ENCODE peak calls at places on chromosomes 6 and 20, in seven cellular contexts. One of them, this sample, is unnamed.

GRCh38 chr20:61901421-61902212 is 164.1 kb downstream of the TAF4 start:
- DNase-seq in K562: no peak
- DNase-seq in GM12878: no peak
- DNase-seq in SK-N-SH: no peak
- DNase-seq in HCT116: no peak
- DNase-seq in HepG2: no peak
- DNase-seq in H1: no peak
- DNase-seq in this sample: no peak

GRCh38 chr6:82957171-82957894 is 108.3 kb downstream of the UBE3D start:
- DNase-seq in K562: no peak
- DNase-seq in GM12878: no peak
- DNase-seq in SK-N-SH: peak; percentile 17
- DNase-seq in HCT116: no peak
- DNase-seq in HepG2: no peak
- DNase-seq in H1: no peak
- DNase-seq in this sample: no peak

GRCh38 chr20:50534567-50534966 is 24.4 kb downstream of the PTPN1 start:
- DNase-seq in K562: no peak
- DNase-seq in GM12878: no peak
- DNase-seq in SK-N-SH: no peak
- DNase-seq in HCT116: no peak
- DNase-seq in HepG2: no peak
- DNase-seq in H1: no peak
- DNase-seq in this sample: no peak

GRCh38 chr6:9431945-9432344 is 982.9 kb downstream of the TFAP2A start:
- DNase-seq in K562: no peak
- DNase-seq in GM12878: no peak
- DNase-seq in SK-N-SH: no peak
- DNase-seq in HCT116: no peak
- DNase-seq in HepG2: no peak
- DNase-seq in H1: no peak
- DNase-seq in this sample: no peak

GRCh38 chr6:150142304-150142656 is 564 bp upstream of the PPP1R14C start:
- DNase-seq in K562: no peak
- DNase-seq in GM12878: no peak
- DNase-seq in SK-N-SH: no peak
- DNase-seq in HCT116: no peak
- DNase-seq in HepG2: no peak
- DNase-seq in H1: no peak
- DNase-seq in this sample: no peak

GRCh38 chr20:24227600-24227999 is 239.0 kb upstream of the GGTLC1 start:
- DNase-seq in K562: no peak
- DNase-seq in GM12878: no peak
- DNase-seq in SK-N-SH: no peak
- DNase-seq in HCT116: no peak
- DNase-seq in HepG2: no peak
- DNase-seq in H1: no peak
- DNase-seq in this sample: no peak

GRCh38 chr20:18224968-18225568 is 63.3 kb upstream of the ZNF133 start:
- DNase-seq in K562: no peak
- DNase-seq in GM12878: no peak
- DNase-seq in SK-N-SH: peak; percentile 28
- DNase-seq in HCT116: peak; percentile 12
- DNase-seq in HepG2: peak; percentile 26
- DNase-seq in H1: peak; percentile 55
- DNase-seq in this sample: peak; percentile 20

GRCh38 chr6:154318711-154319110 is 37.9 kb downstream of the IPCEF1 start:
- DNase-seq in K562: no peak
- DNase-seq in GM12878: no peak
- DNase-seq in SK-N-SH: peak; percentile 19
- DNase-seq in HCT116: no peak
- DNase-seq in HepG2: no peak
- DNase-seq in H1: no peak
- DNase-seq in this sample: no peak

GRCh38 chr6:13068558-13069210 is 259.7 kb downstream of the TBC1D7 start:
- DNase-seq in K562: no peak
- DNase-seq in GM12878: no peak
- DNase-seq in SK-N-SH: no peak
- DNase-seq in HCT116: no peak
- DNase-seq in HepG2: no peak
- DNase-seq in H1: no peak
- DNase-seq in this sample: no peak

GRCh38 chr20:46128310-46129151 is 10.4 kb downstream of the CD40 start:
- DNase-seq in K562: peak; percentile 68
- DNase-seq in GM12878: no peak
- DNase-seq in SK-N-SH: peak; percentile 89
- DNase-seq in HCT116: no peak
- DNase-seq in HepG2: peak; percentile 23
- DNase-seq in H1: peak; percentile 78
- DNase-seq in this sample: no peak

GRCh38 chr6:72560721-72561593 is 60.9 kb upstream of the KCNQ5 start:
- DNase-seq in K562: peak; percentile 78
- DNase-seq in GM12878: no peak
- DNase-seq in SK-N-SH: peak; percentile 1
- DNase-seq in HCT116: no peak
- DNase-seq in HepG2: no peak
- DNase-seq in H1: no peak
- DNase-seq in this sample: no peak

GRCh38 chr6:142756215-142756630 is 188.8 kb downstream of the HIVEP2 start:
- DNase-seq in K562: no peak
- DNase-seq in GM12878: no peak
- DNase-seq in SK-N-SH: no peak
- DNase-seq in HCT116: peak; percentile 62
- DNase-seq in HepG2: peak; percentile 23
- DNase-seq in H1: no peak
- DNase-seq in this sample: no peak

GRCh38 chr6:19279137-19279747 is 557.9 kb upstream of the ID4 start:
- DNase-seq in K562: no peak
- DNase-seq in GM12878: no peak
- DNase-seq in SK-N-SH: no peak
- DNase-seq in HCT116: no peak
- DNase-seq in HepG2: no peak
- DNase-seq in H1: no peak
- DNase-seq in this sample: no peak

GRCh38 chr6:134106702-134107101 is 54.3 kb upstream of the SLC2A12 start:
- DNase-seq in K562: no peak
- DNase-seq in GM12878: no peak
- DNase-seq in SK-N-SH: no peak
- DNase-seq in HCT116: no peak
- DNase-seq in HepG2: no peak
- DNase-seq in H1: no peak
- DNase-seq in this sample: no peak

GRCh38 chr6:33456156-33456555 is 1.8 kb downstream of the ZBTB9 start:
- DNase-seq in K562: no peak
- DNase-seq in GM12878: no peak
- DNase-seq in SK-N-SH: no peak
- DNase-seq in HCT116: no peak
- DNase-seq in HepG2: no peak
- DNase-seq in H1: no peak
- DNase-seq in this sample: no peak

GRCh38 chr6:40343887-40344565 is 243.1 kb downstream of the LRFN2 start:
- DNase-seq in K562: no peak
- DNase-seq in GM12878: no peak
- DNase-seq in SK-N-SH: peak; percentile 12
- DNase-seq in HCT116: no peak
- DNase-seq in HepG2: no peak
- DNase-seq in H1: peak; percentile 48
- DNase-seq in this sample: no peak

GRCh38 chr6:63689421-63689820 is 53.8 kb downstream of the PHF3 start:
- DNase-seq in K562: no peak
- DNase-seq in GM12878: no peak
- DNase-seq in SK-N-SH: no peak
- DNase-seq in HCT116: no peak
- DNase-seq in HepG2: no peak
- DNase-seq in H1: no peak
- DNase-seq in this sample: no peak

GRCh38 chr20:62914970-62915457 is 11.3 kb downstream of the DIDO1 start:
- DNase-seq in K562: no peak
- DNase-seq in GM12878: no peak
- DNase-seq in SK-N-SH: peak; percentile 49
- DNase-seq in HCT116: no peak
- DNase-seq in HepG2: peak; percentile 77
- DNase-seq in H1: no peak
- DNase-seq in this sample: no peak

GRCh38 chr6:119330520-119330919 is 19.0 kb downstream of the MAN1A1 start:
- DNase-seq in K562: peak; percentile 39
- DNase-seq in GM12878: no peak
- DNase-seq in SK-N-SH: no peak
- DNase-seq in HCT116: no peak
- DNase-seq in HepG2: no peak
- DNase-seq in H1: no peak
- DNase-seq in this sample: no peak

GRCh38 chr6:94894300-94894699 is 683.0 kb upstream of the MANEA start:
- DNase-seq in K562: no peak
- DNase-seq in GM12878: no peak
- DNase-seq in SK-N-SH: no peak
- DNase-seq in HCT116: no peak
- DNase-seq in HepG2: no peak
- DNase-seq in H1: no peak
- DNase-seq in this sample: no peak

GRCh38 chr20:29419378-29419777 is 1838.1 kb upstream of the DEFB115 start:
- DNase-seq in K562: no peak
- DNase-seq in GM12878: no peak
- DNase-seq in SK-N-SH: no peak
- DNase-seq in HCT116: no peak
- DNase-seq in HepG2: no peak
- DNase-seq in H1: no peak
- DNase-seq in this sample: no peak

GRCh38 chr6:54981647-54982046 is 135.1 kb downstream of the FAM83B start:
- DNase-seq in K562: no peak
- DNase-seq in GM12878: no peak
- DNase-seq in SK-N-SH: no peak
- DNase-seq in HCT116: no peak
- DNase-seq in HepG2: no peak
- DNase-seq in H1: no peak
- DNase-seq in this sample: no peak

GRCh38 chr6:46985943-46986342 is 56.2 kb downstream of the ADGRF1 start:
- DNase-seq in K562: no peak
- DNase-seq in GM12878: no peak
- DNase-seq in SK-N-SH: no peak
- DNase-seq in HCT116: no peak
- DNase-seq in HepG2: no peak
- DNase-seq in H1: no peak
- DNase-seq in this sample: no peak

GRCh38 chr20:24956001-24956761 is 7.1 kb downstream of the CST7 start:
- DNase-seq in K562: no peak
- DNase-seq in GM12878: no peak
- DNase-seq in SK-N-SH: no peak
- DNase-seq in HCT116: no peak
- DNase-seq in HepG2: no peak
- DNase-seq in H1: peak; percentile 26
- DNase-seq in this sample: no peak

DNA sequence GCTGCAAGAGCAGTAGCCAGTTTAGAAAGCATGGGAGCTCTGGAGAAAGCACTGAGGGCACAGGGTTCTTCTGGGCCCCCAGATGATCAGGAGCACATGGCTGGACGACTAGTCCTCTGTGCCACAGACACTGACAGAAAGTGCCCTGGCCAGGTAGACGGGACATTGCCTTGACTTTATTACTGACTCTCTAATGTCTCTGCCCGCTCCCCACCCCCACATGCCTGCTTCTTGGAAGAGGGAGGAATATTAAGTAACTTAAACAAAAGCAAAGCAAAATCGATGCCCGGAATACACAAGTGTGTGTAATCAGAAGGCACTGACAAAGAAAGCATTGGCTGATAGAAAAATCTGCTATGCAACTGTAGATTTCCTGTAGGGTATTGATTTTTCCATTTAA is 99.3 kb downstream of the SOBP start:
- DNase-seq in K562: no peak
- DNase-seq in GM12878: no peak
- DNase-seq in SK-N-SH: no peak
- DNase-seq in HCT116: no peak
- DNase-seq in HepG2: no peak
- DNase-seq in H1: no peak
- DNase-seq in this sample: no peak
- TF ChIP-seq SIN3A in K562: no peak
- TF ChIP-seq SIN3A in GM12878: no peak
- TF ChIP-seq SIN3A in SK-N-SH: no peak
- TF ChIP-seq SIN3A in HCT116: no peak
- TF ChIP-seq SIN3A in HepG2: no peak
- TF ChIP-seq SIN3A in H1: no peak
- TF ChIP-seq SIN3A in this sample: no peak

GRCh38 chr6:71395731-71396409 is 107.3 kb downstream of the OGFRL1 start:
- DNase-seq in K562: no peak
- DNase-seq in GM12878: no peak
- DNase-seq in SK-N-SH: no peak
- DNase-seq in HCT116: no peak
- DNase-seq in HepG2: no peak
- DNase-seq in H1: no peak
- DNase-seq in this sample: no peak
- H3K27ac ChIP-seq in K562: no peak overlapping the region
- H3K27ac ChIP-seq in GM12878: no peak overlapping the region
- H3K27ac ChIP-seq in SK-N-SH: no peak overlapping the region
- H3K27ac ChIP-seq in HCT116: no peak overlapping the region
- H3K27ac ChIP-seq in HepG2: no peak overlapping the region
- H3K27ac ChIP-seq in H1: no peak overlapping the region
- H3K27ac ChIP-seq in this sample: peak overlapping the region; percentile 70

DNA sequence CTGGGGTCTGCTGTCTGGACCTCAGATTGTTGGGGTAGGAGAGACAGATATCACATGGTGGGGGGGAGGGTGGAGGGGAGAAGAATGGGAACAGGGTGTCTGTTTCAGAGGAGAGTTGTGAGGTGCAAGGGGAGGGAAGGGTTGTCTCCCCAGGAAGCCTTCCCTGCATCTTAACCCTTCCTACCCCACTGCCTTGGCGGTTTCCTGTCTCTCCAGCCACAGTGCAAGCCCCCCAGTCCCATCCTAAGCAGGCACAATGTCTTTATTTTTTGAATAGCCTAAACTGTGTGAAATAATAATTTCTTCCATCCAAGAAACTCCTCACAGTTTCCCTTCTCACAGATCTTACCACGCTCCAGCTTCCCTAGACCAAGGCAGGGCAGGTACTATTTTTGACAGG is 3.5 kb downstream of the FOXP4 start:
- DNase-seq in K562: no peak
- DNase-seq in GM12878: no peak
- DNase-seq in SK-N-SH: no peak
- DNase-seq in HCT116: no peak
- DNase-seq in HepG2: no peak
- DNase-seq in H1: no peak
- DNase-seq in this sample: no peak
- TF ChIP-seq SIN3A in K562: no peak
- TF ChIP-seq SIN3A in GM12878: no peak
- TF ChIP-seq SIN3A in SK-N-SH: no peak
- TF ChIP-seq SIN3A in HCT116: no peak
- TF ChIP-seq SIN3A in HepG2: no peak
- TF ChIP-seq SIN3A in H1: no peak
- TF ChIP-seq SIN3A in this sample: no peak

DNA sequence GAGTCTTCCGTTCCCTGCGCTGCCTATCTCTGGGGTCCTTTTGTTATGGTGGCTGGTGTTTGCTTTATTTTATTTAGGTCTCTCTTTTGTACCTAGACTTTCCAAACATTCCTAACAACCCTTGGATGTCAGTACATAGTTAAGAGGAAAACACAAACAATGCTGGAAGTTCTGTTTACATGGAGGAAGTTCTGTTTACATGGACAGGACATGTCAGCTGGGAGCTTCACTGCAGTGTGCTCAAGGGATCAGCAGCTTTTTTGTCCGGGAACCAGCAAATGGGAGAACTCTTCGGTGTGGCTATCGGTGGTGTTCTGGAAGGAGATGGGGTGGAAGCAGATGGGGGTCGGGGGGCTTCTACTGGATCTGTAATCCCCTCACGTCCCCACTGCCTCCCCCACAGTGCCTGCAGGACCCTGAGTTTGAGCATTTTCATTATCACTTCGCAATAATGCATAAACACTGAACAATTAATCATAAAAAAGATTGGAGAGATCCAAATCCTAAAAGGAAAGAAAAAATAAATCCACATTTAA is 2.7 kb downstream of the SERPINB6 start:
- DNase-seq in K562: no peak
- DNase-seq in GM12878: no peak
- DNase-seq in SK-N-SH: no peak
- DNase-seq in HCT116: no peak
- DNase-seq in HepG2: no peak
- DNase-seq in H1: no peak
- DNase-seq in this sample: no peak
- H3K27ac ChIP-seq in K562: peak overlapping the region; percentile 37
- H3K27ac ChIP-seq in GM12878: no peak overlapping the region
- H3K27ac ChIP-seq in SK-N-SH: peak overlapping the region; percentile 29
- H3K27ac ChIP-seq in HCT116: no peak overlapping the region
- H3K27ac ChIP-seq in HepG2: no peak overlapping the region
- H3K27ac ChIP-seq in H1: no peak overlapping the region
- H3K27ac ChIP-seq in this sample: no peak overlapping the region

This sample was measured in Panc1.